ENCODE peak calls at places on chromosomes 3 and 15, in eight cellular contexts. B is H7; A is sigmoid colon; N is AG09309; O is tibial artery; W is Jurkat, Clone E6-1; T is neuronal stem cell; R is left lung. H is an unnamed sample.

GRCh38 chr15:58203537-58203936 is 65.4 kb downstream of the AQP9 start:
- DNase-seq in W (no peak), A (no peak), T (no peak), N (peak), O (no peak), R (no peak), B (no peak), H (no peak)

GRCh38 chr3:155382396-155383042 is 89.0 kb upstream of the STRIT1 start:
- DNase-seq in N (no peak), B (peak), W (no peak), O (peak), A (peak), T (peak), R (peak), H (peak)

GRCh38 chr3:12810013-12810780 is 13.7 kb downstream of the CAND2 start:
- DNase-seq in B (peak), A (peak), T (peak), W (peak), R (peak), N (peak), O (peak), H (peak)

GRCh38 chr15:43796566-43796965 is 3.5 kb downstream of the SERINC4 start:
- DNase-seq in T (no peak), A (no peak), B (no peak), R (no peak), W (no peak), N (no peak), O (no peak), H (no peak)

GRCh38 chr3:31592764-31593163 is 60.0 kb downstream of the STT3B start:
- DNase-seq in N (no peak), B (no peak), T (no peak), W (no peak), O (no peak), A (no peak), R (no peak), H (no peak)

GRCh38 chr3:20589275-20589674 is 403.3 kb upstream of the SGO1 start:
- DNase-seq in B (no peak), T (no peak), R (no peak), O (no peak), A (no peak), N (no peak), W (no peak), H (no peak)

GRCh38 chr3:130828931-130829574 is 64.8 kb upstream of the ATP2C1 start:
- DNase-seq in N (no peak), O (no peak), B (peak), R (no peak), A (no peak), T (no peak), W (no peak), H (no peak)

GRCh38 chr3:52367891-52368880 is 52.1 kb downstream of the DNAH1 start:
- DNase-seq in W (no peak), R (no peak), T (no peak), A (no peak), O (no peak), B (peak), N (no peak), H (no peak)

GRCh38 chr3:125236331-125236903 is 23.9 kb upstream of the SLC12A8 start:
- DNase-seq in A (no peak), B (no peak), N (no peak), R (peak), W (no peak), T (no peak), O (no peak), H (no peak)

GRCh38 chr3:146594843-146595482 is 10.2 kb downstream of the PLSCR5 start:
- DNase-seq in N (no peak), W (peak), T (no peak), A (no peak), O (no peak), B (no peak), R (no peak), H (peak)

GRCh38 chr3:142915636-142916035 is 26.8 kb upstream of the PCOLCE2 start:
- DNase-seq in R (no peak), A (no peak), B (no peak), N (no peak), W (no peak), O (no peak), T (no peak), H (no peak)

GRCh38 chr15:92882697-92883642 is 17.2 kb upstream of the CHD2 start:
- DNase-seq in W (no peak), B (peak), R (no peak), O (peak), A (no peak), T (no peak), N (no peak), H (no peak)

GRCh38 chr3:52062499-52062898 is 6.1 kb upstream of the DUSP7 start:
- DNase-seq in R (peak), W (no peak), O (no peak), T (no peak), A (no peak), B (no peak), N (peak), H (no peak)

GRCh38 chr3:141407043-141407442 is 38.7 kb downstream of the ZBTB38 start:
- DNase-seq in N (peak), R (no peak), O (no peak), T (no peak), W (no peak), B (no peak), A (peak), H (no peak)

GRCh38 chr15:78599189-78599588 is 21.6 kb downstream of the CHRNA3 start:
- DNase-seq in N (no peak), T (no peak), O (no peak), A (no peak), W (no peak), B (no peak), R (no peak), H (no peak)

GRCh38 chr3:46674031-46674592 is 19.4 kb downstream of the ALS2CL start:
- DNase-seq in T (no peak), R (no peak), B (no peak), N (no peak), O (peak), W (peak), A (peak), H (no peak)

GRCh38 chr15:97504031-97504430 is 456.5 kb upstream of the ARRDC4 start:
- DNase-seq in A (no peak), N (no peak), R (no peak), W (no peak), B (no peak), O (no peak), T (no peak), H (no peak)

GRCh38 chr3:50302095-50303037 is 1.0 kb downstream of the HYAL1 start:
- DNase-seq in A (no peak), O (no peak), T (no peak), N (no peak), R (no peak), B (no peak), W (no peak), H (no peak)

GRCh38 chr3:58119221-58119620 is 91.6 kb downstream of the DNASE1L3 start:
- DNase-seq in W (no peak), R (no peak), A (no peak), T (no peak), N (no peak), B (no peak), O (no peak), H (no peak)

DNA sequence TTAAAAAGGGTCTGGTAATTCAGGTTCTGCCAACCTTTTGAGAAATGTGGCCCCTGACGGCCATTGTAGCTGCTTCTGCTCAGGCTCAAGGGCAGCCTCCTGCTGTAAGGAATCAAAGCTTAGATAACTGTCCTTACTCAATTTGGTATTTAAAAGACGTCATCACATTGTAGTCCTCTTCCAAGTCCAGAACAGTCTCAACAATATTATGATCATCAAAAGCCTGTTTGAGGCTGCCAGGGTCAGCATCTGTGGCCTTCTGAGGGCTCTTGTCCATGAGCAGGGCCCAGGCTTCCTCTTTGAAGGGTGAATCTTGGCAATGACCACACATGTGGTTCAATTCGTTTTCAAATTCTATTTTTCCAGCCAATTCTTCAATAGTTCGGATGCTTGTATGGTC is 6.0 kb downstream of the C3orf62 start:
- DNase-seq in R (no peak), B (no peak), A (no peak), W (no peak), N (no peak), O (no peak), T (no peak), H (no peak)
- H3K4me3 ChIP-seq in R (no peak), B (no peak), A (no peak), W (no peak), N (no peak), O (no peak), T (no peak), H (no peak)

DNA sequence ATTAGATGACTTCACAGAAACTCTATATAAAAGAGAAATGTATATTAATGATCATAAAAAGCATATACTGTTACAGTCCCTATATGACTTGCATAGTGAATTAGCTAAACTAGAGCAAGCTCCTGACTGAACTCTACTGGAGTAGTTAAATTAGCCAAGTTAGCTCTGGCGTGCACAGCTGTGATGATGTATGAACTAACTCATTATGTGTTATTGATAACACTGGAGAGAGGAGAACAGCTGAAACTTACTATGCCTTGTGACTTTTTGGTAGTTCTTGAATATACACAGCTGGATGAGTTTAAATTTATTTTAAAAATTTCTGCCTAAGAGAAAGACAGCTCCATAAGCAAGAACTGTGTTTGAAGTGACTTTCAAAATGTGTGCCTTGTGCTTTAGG is 8.1 kb downstream of the TIPARP start:
- DNase-seq in T (no peak), B (no peak), R (no peak), N (no peak), W (no peak), A (no peak), O (no peak), H (no peak)
- H3K4me3 ChIP-seq in T (no peak), B (no peak), R (no peak), N (no peak), W (no peak), A (no peak), O (no peak), H (no peak)

GRCh38 chr3:136249091-136249490 is 1.0 kb upstream of the PCCB start:
- DNase-seq in B (no peak), R (no peak), A (no peak), T (no peak), O (no peak), W (no peak), N (no peak), H (no peak)

GRCh38 chr3:136249593-136250225 is 431 bp upstream of the PCCB start:
- DNase-seq in O (no peak), R (no peak), T (no peak), N (no peak), B (no peak), W (no peak), A (no peak), H (no peak)

GRCh38 chr3:136250226-136250861 is at the start of gene PCCB:
- DNase-seq in O (peak), R (peak), A (peak), W (peak), N (peak), B (peak), T (peak), H (peak)

GRCh38 chr3:136250862-136251460 is 821 bp downstream of the PCCB start:
- DNase-seq in N (peak), R (peak), T (peak), A (peak), W (no peak), B (peak), O (peak), H (peak)

DNA sequence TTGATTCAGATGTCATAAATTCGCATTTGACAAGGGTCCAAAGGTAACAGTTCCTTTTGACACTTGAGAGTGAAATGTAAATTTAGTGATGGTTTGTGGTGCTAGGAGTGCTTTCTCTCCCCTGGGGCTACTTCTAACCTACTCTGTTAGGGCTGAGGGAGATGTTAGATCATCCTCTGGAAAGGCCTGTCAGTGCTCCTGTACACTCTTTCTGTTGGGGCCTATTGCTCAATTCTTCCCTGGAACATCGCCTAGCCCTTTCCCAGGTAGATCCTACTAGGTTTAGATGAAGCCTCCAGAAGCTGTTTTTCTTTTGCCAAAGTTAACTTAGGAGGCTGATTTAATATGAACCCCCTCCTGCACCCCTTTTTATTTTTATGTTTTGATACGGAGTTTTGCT is 1.4 kb downstream of the PCCB start:
- DNase-seq in A (no peak), T (no peak), B (no peak), N (no peak), W (no peak), R (no peak), O (no peak), H (no peak)
- H3K4me3 ChIP-seq in A (no peak), T (peak), B (no peak), N (no peak), W (peak), R (peak), O (no peak), H (peak)

DNA sequence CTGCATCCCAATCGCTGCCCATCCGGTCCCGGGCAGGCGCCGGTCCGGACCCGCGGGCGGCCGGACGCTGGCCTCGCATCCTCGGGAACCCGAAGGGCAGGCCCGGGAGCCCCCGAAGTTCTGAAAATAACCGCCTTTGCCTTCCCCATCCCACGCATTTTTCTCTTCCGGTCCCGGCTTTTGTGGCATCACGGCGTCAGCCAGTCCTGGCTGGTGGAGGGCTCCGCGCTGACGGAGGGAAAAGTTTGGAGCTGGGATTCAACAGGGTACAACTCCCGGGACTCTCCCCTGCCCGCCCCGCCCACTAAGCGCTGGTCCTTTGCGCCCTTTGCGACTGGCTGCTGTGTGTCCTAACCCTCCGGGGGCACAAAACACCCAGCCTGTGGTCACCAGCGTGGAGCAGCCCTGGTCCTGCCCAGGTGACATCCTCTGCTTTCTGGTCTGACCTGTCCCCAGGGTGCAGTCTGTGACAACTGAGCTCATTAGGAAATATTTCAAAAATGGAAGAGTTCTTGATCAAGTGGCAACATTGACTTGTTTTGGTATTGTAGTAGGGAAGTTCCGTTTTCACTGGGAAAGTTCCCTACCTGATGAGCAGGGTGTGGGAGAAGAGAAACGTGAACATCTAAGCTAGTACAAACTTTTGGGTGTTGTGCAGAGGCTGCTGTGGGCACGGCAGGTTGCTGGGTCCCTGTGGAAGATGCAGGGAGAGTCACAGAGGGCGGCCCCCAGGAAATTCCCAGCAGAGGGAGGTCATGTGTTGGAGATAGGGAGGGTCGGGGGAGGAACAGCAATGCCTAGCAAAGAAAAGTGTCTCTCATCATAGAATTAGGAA is 754 bp downstream of the ARNT2 start:
- DNase-seq in O (peak), A (no peak), B (peak), R (no peak), T (peak), N (no peak), W (no peak), H (peak)
- H3K4me3 ChIP-seq in O (peak), A (peak), B (peak), R (peak), T (peak), N (peak), W (no peak), H (peak)

GRCh38 chr15:65841121-65841930 is 28.0 kb upstream of the RAB11A start:
- DNase-seq in B (no peak), T (no peak), O (peak), A (no peak), R (peak), W (no peak), N (no peak), H (no peak)
- H3K4me3 ChIP-seq in B (no peak), T (no peak), O (peak), A (no peak), R (peak), W (no peak), N (peak), H (no peak)